ENCODE peak calls at places on chromosomes 7 and 10, in ten cellular contexts. Q is CD8-positive, alpha-beta T cell; K is right cardiac atrium; M is gastroesophageal sphincter; Z is stimulated activated memory B cell treated with anti-CD40 and anti-IgM and Interleukin-4, amounts not matched to agents 10 μg/mL and 1 μg/mL and 100 μg/mL, for 72 hours; W is foreskin keratinocyte; I is activated CD8-positive, alpha-beta T cell treated with anti-CD3 and anti-CD28 coated beads for 36 hours; B is naive thymus-derived CD4-positive, alpha-beta T cell; C is left colon; T is B cell. S is an unnamed sample.

GRCh38 chr10:46270086-46270811 is 16.5 kb upstream of the ANTXRL start:
- ATAC-seq in Q (no peak), K (no peak), M (no peak), Z (peak), W (peak), I (no peak), B (peak), C (no peak), T (no peak), S (peak)

GRCh38 chr7:151608031-151608551 is 88.4 kb upstream of the RHEB start:
- ATAC-seq in Q (no peak), K (peak), M (no peak), Z (no peak), W (peak), I (no peak), B (no peak), C (peak), T (no peak), S (no peak)

GRCh38 chr10:126278846-126279245 is 109.4 kb downstream of the ADAM12 start:
- ATAC-seq in Q (no peak), K (no peak), M (no peak), Z (no peak), W (no peak), I (no peak), B (no peak), C (no peak), T (no peak), S (no peak)

GRCh38 chr7:25391295-25391861 is 163.1 kb upstream of the NPVF start:
- ATAC-seq in Q (no peak), K (no peak), M (no peak), Z (no peak), W (no peak), I (no peak), B (no peak), C (no peak), T (no peak), S (no peak)

GRCh38 chr7:150811-151221 is 41.6 kb upstream of the FAM20C start:
- ATAC-seq in Q (no peak), K (no peak), M (no peak), Z (no peak), W (no peak), I (no peak), B (no peak), C (no peak), T (no peak), S (no peak)

GRCh38 chr7:121515651-121516401 is 119.7 kb upstream of the FAM3C start:
- ATAC-seq in Q (no peak), K (no peak), M (no peak), Z (no peak), W (peak), I (no peak), B (no peak), C (no peak), T (no peak), S (peak)

GRCh38 chr10:99975942-99976809 is 33.6 kb downstream of the DNMBP start:
- ATAC-seq in Q (no peak), K (peak), M (peak), Z (peak), W (no peak), I (no peak), B (no peak), C (peak), T (peak), S (no peak)

GRCh38 chr7:6385110-6385792 is 62.5 kb downstream of the DAGLB start:
- ATAC-seq in Q (no peak), K (peak), M (peak), Z (no peak), W (peak), I (no peak), B (peak), C (peak), T (no peak), S (peak)

GRCh38 chr7:51046103-51046466 is 263.4 kb upstream of the GRB10 start:
- ATAC-seq in Q (no peak), K (no peak), M (no peak), Z (peak), W (peak), I (no peak), B (no peak), C (peak), T (no peak), S (no peak)

GRCh38 chr7:122597277-122597676 is 101.6 kb downstream of the RNF133 start:
- ATAC-seq in Q (no peak), K (no peak), M (no peak), Z (no peak), W (no peak), I (no peak), B (no peak), C (no peak), T (no peak), S (no peak)

GRCh38 chr10:59993931-59994330 is 87.6 kb upstream of the CCDC6 start:
- ATAC-seq in Q (no peak), K (no peak), M (no peak), Z (no peak), W (peak), I (no peak), B (no peak), C (no peak), T (no peak), S (no peak)

GRCh38 chr7:1176891-1177373 is 16.9 kb upstream of the ZFAND2A start:
- ATAC-seq in Q (peak), K (peak), M (no peak), Z (peak), W (peak), I (peak), B (peak), C (peak), T (peak), S (peak)

GRCh38 chr10:80598084-80598798 is 60.5 kb downstream of the SH2D4B start:
- ATAC-seq in Q (no peak), K (no peak), M (no peak), Z (peak), W (no peak), I (no peak), B (peak), C (no peak), T (peak), S (no peak)

GRCh38 chr7:1825877-1826741 is 156.0 kb downstream of the ELFN1 start:
- ATAC-seq in Q (no peak), K (peak), M (peak), Z (peak), W (no peak), I (no peak), B (no peak), C (no peak), T (no peak), S (no peak)

GRCh38 chr7:145184956-145185355 is 349.1 kb upstream of the TPK1 start:
- ATAC-seq in Q (no peak), K (no peak), M (no peak), Z (no peak), W (no peak), I (no peak), B (no peak), C (no peak), T (no peak), S (no peak)

GRCh38 chr7:73909051-73909941 is 48.3 kb downstream of the TMEM270 start:
- ATAC-seq in Q (no peak), K (peak), M (peak), Z (peak), W (no peak), I (no peak), B (peak), C (no peak), T (peak), S (no peak)

GRCh38 chr10:52221937-52222336 is 92.1 kb upstream of the DKK1 start:
- ATAC-seq in Q (no peak), K (no peak), M (no peak), Z (no peak), W (no peak), I (no peak), B (no peak), C (no peak), T (no peak), S (no peak)

GRCh38 chr10:14749051-14749809 is 25.5 kb downstream of the FAM107B start:
- ATAC-seq in Q (no peak), K (peak), M (no peak), Z (peak), W (no peak), I (no peak), B (peak), C (peak), T (peak), S (no peak)

GRCh38 chr7:117946201-117946633 is 73.0 kb upstream of the CTTNBP2 start:
- ATAC-seq in Q (no peak), K (no peak), M (no peak), Z (no peak), W (peak), I (no peak), B (no peak), C (no peak), T (no peak), S (no peak)

GRCh38 chr7:123643495-123644428 is 11.9 kb upstream of the LMOD2 start:
- ATAC-seq in Q (no peak), K (peak), M (peak), Z (no peak), W (peak), I (no peak), B (no peak), C (peak), T (no peak), S (no peak)

GRCh38 chr10:110324201-110324804 is 19.6 kb upstream of the SMNDC1 start:
- ATAC-seq in Q (no peak), K (peak), M (no peak), Z (peak), W (no peak), I (peak), B (no peak), C (no peak), T (peak), S (peak)

GRCh38 chr10:84469470-84469869 is 141.1 kb downstream of the CCSER2 start:
- ATAC-seq in Q (no peak), K (no peak), M (no peak), Z (no peak), W (peak), I (no peak), B (no peak), C (peak), T (no peak), S (no peak)

GRCh38 chr7:28137471-28137870 is 43.1 kb downstream of the JAZF1 start:
- ATAC-seq in Q (no peak), K (no peak), M (no peak), Z (no peak), W (no peak), I (no peak), B (no peak), C (no peak), T (no peak), S (no peak)

GRCh38 chr7:79293655-79294142 is 159.8 kb downstream of the MAGI2 start:
- ATAC-seq in Q (no peak), K (no peak), M (no peak), Z (no peak), W (peak), I (no peak), B (no peak), C (peak), T (no peak), S (no peak)

GRCh38 chr10:69506834-69507643 is 55.8 kb downstream of the TSPAN15 start:
- ATAC-seq in Q (peak), K (peak), M (peak), Z (no peak), W (no peak), I (peak), B (peak), C (peak), T (no peak), S (peak)

GRCh38 chr10:12566161-12567115 is 217.1 kb downstream of the CAMK1D start:
- ATAC-seq in Q (no peak), K (peak), M (peak), Z (no peak), W (no peak), I (no peak), B (no peak), C (no peak), T (no peak), S (no peak)

GRCh38 chr10:88322336-88323063 is 260.6 kb downstream of the RNLS start:
- ATAC-seq in Q (no peak), K (no peak), M (no peak), Z (peak), W (no peak), I (no peak), B (no peak), C (no peak), T (peak), S (no peak)

GRCh38 chr7:139985811-139986210 is 76.9 kb downstream of the PARP12 start:
- ATAC-seq in Q (no peak), K (no peak), M (peak), Z (no peak), W (no peak), I (no peak), B (no peak), C (no peak), T (no peak), S (no peak)

GRCh38 chr7:71613316-71613715 is 481.4 kb downstream of the GALNT17 start:
- ATAC-seq in Q (no peak), K (no peak), M (no peak), Z (no peak), W (no peak), I (no peak), B (no peak), C (no peak), T (no peak), S (no peak)

GRCh38 chr10:124651402-124651887 is 92.7 kb downstream of the FAM53B start:
- ATAC-seq in Q (peak), K (no peak), M (no peak), Z (peak), W (no peak), I (no peak), B (no peak), C (no peak), T (peak), S (peak)

GRCh38 chr7:148304456-148304855 is 286.1 kb upstream of the C7orf33 start:
- ATAC-seq in Q (no peak), K (peak), M (no peak), Z (peak), W (peak), I (no peak), B (no peak), C (peak), T (peak), S (peak)

GRCh38 chr7:43072530-43072929 is 39.9 kb upstream of the HECW1 start:
- ATAC-seq in Q (no peak), K (no peak), M (no peak), Z (no peak), W (no peak), I (no peak), B (no peak), C (no peak), T (no peak), S (no peak)

GRCh38 chr10:33136271-33136670 is 178.2 kb upstream of the ITGB1 start:
- ATAC-seq in Q (no peak), K (no peak), M (no peak), Z (no peak), W (peak), I (peak), B (no peak), C (no peak), T (no peak), S (peak)

GRCh38 chr7:149615690-149616270 is 118.2 kb upstream of the ZNF746 start:
- ATAC-seq in Q (no peak), K (peak), M (no peak), Z (no peak), W (no peak), I (no peak), B (no peak), C (no peak), T (no peak), S (no peak)

GRCh38 chr10:12357525-12358151 is 8.3 kb downstream of the CAMK1D start:
- ATAC-seq in Q (no peak), K (no peak), M (no peak), Z (no peak), W (no peak), I (no peak), B (no peak), C (no peak), T (no peak), S (no peak)

GRCh38 chr10:74097776-74098175 is 52.9 kb downstream of the AP3M1 start:
- ATAC-seq in Q (no peak), K (no peak), M (no peak), Z (no peak), W (no peak), I (no peak), B (no peak), C (no peak), T (no peak), S (no peak)